ENCODE peak calls at places on chromosomes 1 and 21, in four cellular contexts. T, H, R and Z are unnamed samples.

GRCh38 chr1:62508187-62508758 is 71.4 kb downstream of the USP1 start:
- DNase-seq in T (peak), H (peak), R (peak), Z (peak)

GRCh38 chr1:10070206-10070605 is 37.4 kb downstream of the UBE4B start:
- DNase-seq in T (no peak), H (no peak), R (no peak), Z (no peak)

GRCh38 chr1:197733324-197733723 is 42.0 kb downstream of the DENND1B start:
- DNase-seq in T (no peak), H (no peak), R (no peak), Z (no peak)

GRCh38 chr1:105416246-105416645 is 1640.2 kb upstream of the PRMT6 start:
- DNase-seq in T (no peak), H (peak), R (no peak), Z (no peak)

GRCh38 chr21:46347791-46348381 is 23.9 kb downstream of the PCNT start:
- DNase-seq in T (no peak), H (no peak), R (peak), Z (no peak)

GRCh38 chr1:82838066-82838465 is 1037.3 kb downstream of the ADGRL2 start:
- DNase-seq in T (no peak), H (no peak), R (no peak), Z (peak)

GRCh38 chr21:46127239-46128105 is 27.9 kb downstream of the FTCD start:
- DNase-seq in T (no peak), H (no peak), R (no peak), Z (no peak)

GRCh38 chr1:117312453-117313138 is 54.7 kb upstream of the MAN1A2 start:
- DNase-seq in T (no peak), H (peak), R (peak), Z (peak)

GRCh38 chr1:2229921-2230700 is 2.0 kb downstream of the SKI start:
- DNase-seq in T (no peak), H (peak), R (no peak), Z (no peak)

GRCh38 chr1:196271212-196271947 is 336.9 kb downstream of the KCNT2 start:
- DNase-seq in T (no peak), H (no peak), R (no peak), Z (no peak)

GRCh38 chr1:242467556-242468145 is 56.8 kb downstream of the PLD5 start:
- DNase-seq in T (peak), H (peak), R (peak), Z (peak)

GRCh38 chr1:9328201-9328600 is 35.5 kb downstream of the SPSB1 start:
- DNase-seq in T (no peak), H (no peak), R (no peak), Z (no peak)

GRCh38 chr1:932776-933602 is 9.3 kb downstream of the SAMD11 start:
- DNase-seq in T (no peak), H (no peak), R (no peak), Z (no peak)

GRCh38 chr1:116318897-116319296 is 54.1 kb upstream of the ATP1A1 start:
- DNase-seq in T (no peak), H (no peak), R (no peak), Z (no peak)

GRCh38 chr1:229229137-229229720 is 41.7 kb upstream of the RAB4A start:
- DNase-seq in T (no peak), H (peak), R (no peak), Z (no peak)
- H3K4me3 ChIP-seq in T (no peak), H (peak), R (no peak), Z (no peak)

GRCh38 chr1:111704776-111705175 is 34.4 kb downstream of the INKA2 start:
- DNase-seq in T (no peak), H (no peak), R (no peak), Z (no peak)

GRCh38 chr1:111709986-111710385 is 29.2 kb downstream of the INKA2 start:
- DNase-seq in T (no peak), H (no peak), R (no peak), Z (no peak)

GRCh38 chr1:111705841-111706240 is 33.4 kb downstream of the INKA2 start:
- DNase-seq in T (no peak), H (no peak), R (no peak), Z (no peak)

GRCh38 chr1:111706921-111707320 is 32.3 kb downstream of the INKA2 start:
- DNase-seq in T (no peak), H (no peak), R (no peak), Z (no peak)

GRCh38 chr1:111707906-111708305 is 31.3 kb downstream of the INKA2 start:
- DNase-seq in T (no peak), H (no peak), R (no peak), Z (peak)
- H3K27ac ChIP-seq in T (no peak), H (no peak), R (no peak), Z (peak)

GRCh38 chr1:42456010-42456753 is at the start of the genes PPCS and ZMYND12:
- DNase-seq in T (peak), H (peak), R (peak), Z (peak)
- TF ChIP-seq CTCF in T (no peak), H (no peak), R (no peak), Z (peak)

DNA sequence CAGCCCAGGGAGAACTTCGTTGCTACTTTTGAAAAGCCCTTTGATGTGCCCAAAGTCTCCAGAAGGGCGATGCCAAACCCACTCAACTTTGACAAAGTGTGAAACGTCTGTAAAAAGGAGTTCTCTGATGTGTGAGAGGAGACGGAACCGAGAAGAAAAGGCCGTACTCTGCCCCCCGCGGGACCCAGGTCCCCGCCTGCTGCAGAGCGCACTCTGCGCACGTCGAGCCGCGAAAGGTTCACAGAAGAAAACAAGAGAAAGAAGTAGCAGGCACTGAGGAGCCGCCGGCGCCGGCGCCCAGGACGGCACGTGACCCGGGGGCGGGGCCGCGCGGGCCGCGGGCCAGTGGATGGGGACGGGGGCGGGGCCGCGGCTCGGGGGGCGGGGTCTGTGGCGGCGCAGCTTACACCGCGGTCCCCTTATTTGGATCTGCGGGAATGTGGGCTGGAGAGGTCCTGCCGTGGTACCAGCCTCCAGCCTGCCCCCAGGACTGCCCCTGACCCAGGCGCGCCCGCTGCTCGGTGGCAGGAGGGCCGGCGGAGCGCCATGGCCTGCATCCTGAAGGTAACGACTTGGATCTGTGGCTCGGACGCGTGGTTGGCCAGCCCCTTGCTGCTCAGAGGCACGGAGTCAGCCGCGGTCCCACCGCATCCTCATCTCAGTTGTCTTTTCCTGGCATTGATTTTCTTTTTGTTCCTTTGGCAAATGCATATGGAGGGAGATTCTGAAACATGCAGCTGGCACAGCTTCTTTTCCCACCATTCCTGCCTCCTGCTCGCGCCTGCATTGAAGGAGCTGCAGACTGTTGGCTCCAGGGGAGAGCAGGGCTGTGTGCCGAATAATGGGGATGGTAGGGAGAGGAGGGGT is at the start of gene ST6GALNAC3:
- DNase-seq in T (no peak), H (peak), R (no peak), Z (peak)
- H3K4me3 ChIP-seq in T (no peak), H (peak), R (no peak), Z (peak)

GRCh38 chr1:204295666-204296065 is 64.1 kb downstream of the PLEKHA6 start:
- DNase-seq in T (no peak), H (no peak), R (no peak), Z (no peak)
- H3K27ac ChIP-seq in T (no peak), H (no peak), R (no peak), Z (no peak)

DNA sequence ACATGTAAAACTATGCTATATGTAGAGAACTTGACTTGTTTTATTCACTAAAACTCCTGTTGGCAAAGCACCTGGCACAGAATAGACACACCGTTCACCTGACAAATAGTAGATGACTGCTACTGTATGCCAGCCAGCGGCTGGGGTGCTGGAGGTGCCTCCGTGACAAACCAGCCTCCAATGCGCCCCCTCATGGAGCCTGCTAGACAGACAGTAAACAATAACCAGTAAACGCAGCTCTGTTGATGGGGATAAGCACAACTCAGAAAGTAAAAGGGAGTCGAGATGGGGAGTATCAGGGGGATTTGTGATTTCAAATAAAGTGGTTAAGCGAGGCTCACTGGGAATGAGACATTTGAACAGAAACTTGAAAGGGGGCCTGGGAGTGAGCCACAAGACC is 107.2 kb downstream of the PRDM2 start:
- DNase-seq in T (peak), H (peak), R (peak), Z (peak)
- TF ChIP-seq CTCF in T (peak), H (peak), R (peak), Z (peak)

GRCh38 chr1:170660874-170661645 is 2.9 kb upstream of the PRRX1 start:
- DNase-seq in T (no peak), H (peak), R (no peak), Z (no peak)
- H3K4me3 ChIP-seq in T (no peak), H (peak), R (no peak), Z (peak)

DNA sequence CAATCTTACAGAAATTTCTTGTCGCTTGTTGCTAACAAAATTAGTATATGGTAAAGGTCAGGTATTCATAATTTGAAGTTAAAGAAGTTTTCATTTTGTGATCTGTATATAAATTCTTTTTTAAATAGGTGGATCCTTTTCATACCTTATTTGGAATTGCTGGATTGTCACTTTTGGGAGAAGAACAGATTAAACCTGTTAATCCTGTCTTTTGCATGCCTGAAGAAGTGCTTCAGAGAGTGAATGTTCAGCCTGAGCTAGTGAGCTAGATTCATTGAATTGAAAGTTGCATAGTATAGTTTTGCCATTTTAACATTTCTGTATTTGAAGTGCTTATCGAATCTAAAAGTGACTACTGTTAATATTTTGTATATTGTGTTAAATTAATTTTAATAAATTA is 2.3 kb upstream of the MSH4 start:
- DNase-seq in T (no peak), H (no peak), R (no peak), Z (no peak)
- H3K27ac ChIP-seq in T (no peak), H (no peak), R (no peak), Z (no peak)

GRCh38 chr1:217911908-217912307 is 280.8 kb downstream of the SPATA17 start:
- DNase-seq in T (peak), H (peak), R (peak), Z (no peak)
- TF ChIP-seq CTCF in T (peak), H (peak), R (peak), Z (peak)